ENCODE peak calls at places on chromosome 18, in six cellular contexts. P, U, N, E, H and Q are unnamed samples.

GRCh38 chr18:26415041-26415440 is 133.3 kb downstream of the KCTD1 start:
- ATAC-seq in P (no peak), U (no peak), N (no peak), E (no peak), H (no peak), Q (no peak)

GRCh38 chr18:24395049-24395780 is 2.4 kb downstream of the OSBPL1A start:
- ATAC-seq in P (no peak), U (no peak), N (no peak), E (no peak), H (no peak), Q (no peak)

GRCh38 chr18:41004320-41004719 is 950.7 kb upstream of the PIK3C3 start:
- ATAC-seq in P (no peak), U (no peak), N (no peak), E (no peak), H (no peak), Q (no peak)

GRCh38 chr18:64982414-64983096 is 768.3 kb upstream of the CDH7 start:
- ATAC-seq in P (no peak), U (no peak), N (no peak), E (peak), H (no peak), Q (no peak)

GRCh38 chr18:43129946-43130523 is 14.6 kb upstream of the RIT2 start:
- ATAC-seq in P (no peak), U (peak), N (no peak), E (peak), H (no peak), Q (no peak)

GRCh38 chr18:5975111-5975622 is 79.8 kb upstream of the TMEM200C start:
- ATAC-seq in P (no peak), U (no peak), N (no peak), E (no peak), H (peak), Q (no peak)

GRCh38 chr18:56825312-56825711 is 174.2 kb downstream of the WDR7 start:
- ATAC-seq in P (no peak), U (no peak), N (no peak), E (no peak), H (no peak), Q (no peak)

GRCh38 chr18:54116541-54117257 is 107.8 kb downstream of the MBD2 start:
- ATAC-seq in P (no peak), U (peak), N (no peak), E (no peak), H (no peak), Q (no peak)

GRCh38 chr18:41829648-41830516 is 125.2 kb upstream of the PIK3C3 start:
- ATAC-seq in P (no peak), U (no peak), N (no peak), E (no peak), H (no peak), Q (no peak)

GRCh38 chr18:79151191-79151590 is 82.0 kb downstream of the ATP9B start:
- ATAC-seq in P (no peak), U (no peak), N (no peak), E (no peak), H (no peak), Q (no peak)

GRCh38 chr18:25915907-25916306 is 174.5 kb downstream of the SS18 start:
- ATAC-seq in P (no peak), U (peak), N (peak), E (no peak), H (peak), Q (no peak)

GRCh38 chr18:24138281-24138883 is 480 bp upstream of the CABYR start:
- ATAC-seq in P (no peak), U (peak), N (no peak), E (peak), H (peak), Q (peak)

GRCh38 chr18:48828201-48828580 is 122.6 kb downstream of the SMAD7 start:
- ATAC-seq in P (no peak), U (no peak), N (no peak), E (no peak), H (no peak), Q (no peak)

GRCh38 chr18:76688724-76689472 is 133.5 kb upstream of the ZNF236 start:
- ATAC-seq in P (no peak), U (no peak), N (no peak), E (no peak), H (no peak), Q (no peak)

GRCh38 chr18:70371908-70372307 is 83.1 kb downstream of the SOCS6 start:
- ATAC-seq in P (no peak), U (no peak), N (no peak), E (no peak), H (no peak), Q (no peak)

GRCh38 chr18:55878224-55878623 is 290.2 kb upstream of the TCF4 start:
- ATAC-seq in P (no peak), U (no peak), N (no peak), E (peak), H (no peak), Q (no peak)

GRCh38 chr18:5601188-5601624 is 57.4 kb upstream of the EPB41L3 start:
- ATAC-seq in P (no peak), U (peak), N (no peak), E (no peak), H (no peak), Q (no peak)

GRCh38 chr18:79169958-79170555 is 100.9 kb downstream of the ATP9B start:
- ATAC-seq in P (no peak), U (peak), N (no peak), E (peak), H (no peak), Q (no peak)

GRCh38 chr18:22115573-22115972 is 53.8 kb upstream of the GATA6 start:
- ATAC-seq in P (no peak), U (peak), N (peak), E (no peak), H (no peak), Q (no peak)

GRCh38 chr18:13302611-13303267 is 84.2 kb downstream of the LDLRAD4 start:
- ATAC-seq in P (no peak), U (no peak), N (no peak), E (peak), H (no peak), Q (no peak)

GRCh38 chr18:28019425-28020108 is 157.4 kb downstream of the CDH2 start:
- ATAC-seq in P (no peak), U (no peak), N (no peak), E (no peak), H (no peak), Q (no peak)

GRCh38 chr18:48968412-48969215 is 17.8 kb upstream of the SMAD7 start:
- ATAC-seq in P (no peak), U (no peak), N (no peak), E (no peak), H (no peak), Q (no peak)

GRCh38 chr18:34866739-34867138 is 156.6 kb downstream of the DTNA start:
- ATAC-seq in P (no peak), U (no peak), N (peak), E (no peak), H (peak), Q (no peak)

GRCh38 chr18:49486617-49486958 is 446 bp downstream of the C18orf32 start:
- ATAC-seq in P (peak), U (peak), N (peak), E (peak), H (no peak), Q (peak)

GRCh38 chr18:22943847-22944246 is 10.7 kb downstream of the RBBP8 start:
- ATAC-seq in P (no peak), U (no peak), N (no peak), E (no peak), H (no peak), Q (no peak)

GRCh38 chr18:55287146-55287806 is 300.7 kb downstream of the TCF4 start:
- ATAC-seq in P (no peak), U (no peak), N (no peak), E (no peak), H (no peak), Q (no peak)

GRCh38 chr18:48713302-48713701 is 174.5 kb downstream of the CTIF start:
- ATAC-seq in P (no peak), U (no peak), N (no peak), E (peak), H (no peak), Q (peak)

GRCh38 chr18:59988098-59988706 is 88.4 kb downstream of the PMAIP1 start:
- ATAC-seq in P (no peak), U (no peak), N (peak), E (peak), H (peak), Q (no peak)

GRCh38 chr18:9792565-9793226 is 84.6 kb downstream of the RAB31 start:
- ATAC-seq in P (no peak), U (peak), N (peak), E (peak), H (peak), Q (no peak)

GRCh38 chr18:48078448-48078847 is 148.0 kb upstream of the SMAD2 start:
- ATAC-seq in P (no peak), U (no peak), N (no peak), E (no peak), H (no peak), Q (no peak)

GRCh38 chr18:7116001-7116831 is 1.4 kb downstream of the LAMA1 start:
- ATAC-seq in P (peak), U (peak), N (no peak), E (no peak), H (no peak), Q (no peak)

GRCh38 chr18:45266023-45266422 is 349.3 kb upstream of the SLC14A2 start:
- ATAC-seq in P (no peak), U (no peak), N (no peak), E (no peak), H (no peak), Q (no peak)

GRCh38 chr18:45270289-45270771 is 344.9 kb upstream of the SLC14A2 start:
- ATAC-seq in P (no peak), U (no peak), N (no peak), E (no peak), H (no peak), Q (no peak)

GRCh38 chr18:45268583-45268982 is 346.7 kb upstream of the SLC14A2 start:
- ATAC-seq in P (no peak), U (no peak), N (no peak), E (no peak), H (no peak), Q (no peak)

GRCh38 chr18:45267622-45268021 is 347.7 kb upstream of the SLC14A2 start:
- ATAC-seq in P (no peak), U (no peak), N (no peak), E (no peak), H (no peak), Q (peak)
- TF ChIP-seq EP300 in P (no peak), U (no peak), N (no peak), E (no peak), H (no peak), Q (no peak)

DNA sequence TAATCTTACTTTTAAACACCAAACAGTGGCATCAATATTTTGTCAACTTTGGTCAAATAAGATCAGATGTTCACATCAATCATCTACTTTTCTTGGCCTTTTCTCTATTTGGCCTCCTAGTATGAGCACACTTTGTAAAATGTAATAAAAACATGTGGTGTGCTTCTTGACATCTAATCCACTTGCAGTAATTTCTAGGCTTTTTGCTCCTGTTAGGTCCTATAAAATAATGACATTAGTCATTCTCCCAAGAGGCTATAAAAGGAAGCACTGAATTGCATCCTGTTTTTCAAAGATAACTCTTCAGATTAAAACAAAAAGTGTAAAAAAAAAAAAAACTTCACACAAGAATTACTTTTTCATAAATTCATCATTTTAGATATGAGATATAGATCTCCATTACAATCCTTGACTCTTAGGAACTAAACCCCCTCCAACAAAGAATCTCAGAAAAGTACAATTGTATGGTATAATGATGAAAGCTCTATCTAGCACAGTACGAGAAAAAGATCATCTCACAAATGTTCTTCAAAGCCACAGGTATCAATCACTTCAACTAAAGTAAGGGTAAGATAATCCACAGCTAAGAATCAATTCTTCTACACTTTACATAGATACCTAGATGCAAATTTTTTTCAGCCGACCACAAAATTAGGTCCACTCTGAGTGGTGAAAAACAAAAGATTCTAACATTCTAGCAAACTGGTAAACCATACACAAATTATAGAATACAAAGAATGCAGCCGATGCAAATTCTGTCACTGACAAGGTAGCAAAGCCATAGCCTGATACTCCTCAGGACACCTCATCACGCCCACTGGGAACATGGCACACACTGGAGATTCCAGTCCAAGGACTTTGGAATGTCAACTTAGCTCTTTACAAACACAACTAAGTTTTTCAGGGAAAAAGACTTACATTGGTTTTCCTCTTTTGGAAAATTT is 2.7 kb downstream of the BCL2 start:
- ATAC-seq in P (no peak), U (no peak), N (no peak), E (no peak), H (peak), Q (no peak)
- H3K4me3 ChIP-seq in P (no peak), U (no peak), N (no peak), E (peak), H (peak), Q (peak)

DNA sequence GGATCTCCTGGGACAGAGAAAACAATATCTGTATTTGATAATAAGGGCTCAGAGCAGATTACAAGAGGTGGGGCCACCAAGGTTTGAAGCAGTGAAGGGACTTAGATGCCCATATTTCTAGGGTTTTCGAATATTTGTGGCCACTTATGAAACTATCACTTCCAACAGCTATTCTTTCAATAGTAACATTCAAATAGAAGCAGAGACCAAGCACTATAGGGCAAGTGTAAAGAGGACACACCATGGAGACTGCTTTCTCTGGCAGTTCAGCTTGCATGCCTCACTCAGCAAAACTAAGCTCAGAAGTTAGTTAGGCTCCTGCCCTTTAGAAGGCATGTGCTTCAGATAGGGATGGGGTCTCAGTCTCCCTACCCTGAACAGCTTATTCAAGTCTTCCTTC is 10.3 kb downstream of the PSTPIP2 start:
- ATAC-seq in P (no peak), U (no peak), N (peak), E (no peak), H (peak), Q (no peak)
- H3K27ac ChIP-seq in P (no peak), U (no peak), N (peak), E (no peak), H (no peak), Q (no peak)

GRCh38 chr18:32152705-32153448 is 37.0 kb upstream of the MEP1B start:
- ATAC-seq in P (no peak), U (no peak), N (no peak), E (no peak), H (peak), Q (no peak)

GRCh38 chr18:32157580-32157979 is 32.3 kb upstream of the MEP1B start:
- ATAC-seq in P (no peak), U (peak), N (peak), E (no peak), H (peak), Q (no peak)

GRCh38 chr18:32156855-32157254 is 33.0 kb upstream of the MEP1B start:
- ATAC-seq in P (no peak), U (no peak), N (no peak), E (no peak), H (no peak), Q (no peak)

GRCh38 chr18:32160547-32160946 is 29.3 kb upstream of the MEP1B start:
- ATAC-seq in P (no peak), U (peak), N (no peak), E (no peak), H (no peak), Q (no peak)

DNA sequence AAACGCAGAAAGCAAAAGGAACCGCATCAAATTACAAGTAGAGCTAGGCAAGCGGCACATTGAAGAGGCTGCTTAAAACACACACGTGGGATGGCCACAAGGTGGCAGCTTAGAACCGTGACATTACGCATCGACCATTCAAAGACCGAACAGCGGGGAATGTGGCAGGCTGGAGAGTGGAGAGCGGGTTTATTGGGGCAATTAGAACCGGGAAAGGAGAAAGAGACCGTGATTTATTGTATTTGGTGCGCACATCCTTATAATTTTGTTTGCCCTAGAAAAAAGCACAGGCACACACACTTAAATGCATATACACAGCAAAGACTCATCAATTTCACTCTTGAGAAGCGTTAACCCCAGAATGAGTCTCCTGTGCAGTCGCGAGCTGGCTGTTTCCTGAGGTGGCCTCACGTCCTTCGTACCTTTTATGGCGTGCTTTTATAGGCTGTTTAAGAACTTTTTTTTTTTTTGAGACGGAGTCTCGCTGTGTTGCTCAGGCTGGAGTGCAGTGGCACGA is 31.7 kb upstream of the MEP1B start:
- ATAC-seq in P (peak), U (peak), N (peak), E (peak), H (peak), Q (peak)
- TF ChIP-seq EP300 in P (no peak), U (no peak), N (no peak), E (no peak), H (no peak), Q (no peak)

GRCh38 chr18:36038102-36038663 is 29.2 kb downstream of the RPRD1A start:
- ATAC-seq in P (no peak), U (no peak), N (no peak), E (no peak), H (no peak), Q (no peak)
- H3K4me3 ChIP-seq in P (no peak), U (no peak), N (no peak), E (no peak), H (no peak), Q (no peak)

GRCh38 chr18:44856157-44856556 is 175.5 kb downstream of the SETBP1 start:
- ATAC-seq in P (no peak), U (no peak), N (no peak), E (no peak), H (no peak), Q (no peak)
- H3K27ac ChIP-seq in P (no peak), U (no peak), N (no peak), E (no peak), H (no peak), Q (no peak)

GRCh38 chr18:45081579-45082181 is 401.0 kb downstream of the SETBP1 start:
- ATAC-seq in P (no peak), U (no peak), N (no peak), E (no peak), H (no peak), Q (no peak)
- TF ChIP-seq EP300 in P (no peak), U (no peak), N (no peak), E (no peak), H (no peak), Q (no peak)

GRCh38 chr18:50647237-50647636 is 87.3 kb downstream of the MAPK4 start:
- ATAC-seq in P (no peak), U (no peak), N (no peak), E (no peak), H (no peak), Q (no peak)

GRCh38 chr18:50647792-50648191 is 87.9 kb downstream of the MAPK4 start:
- ATAC-seq in P (no peak), U (no peak), N (no peak), E (no peak), H (no peak), Q (no peak)

GRCh38 chr18:50653402-50654093 is 93.7 kb downstream of the MAPK4 start:
- ATAC-seq in P (no peak), U (no peak), N (no peak), E (no peak), H (no peak), Q (no peak)

GRCh38 chr18:50651334-50651733 is 91.4 kb downstream of the MAPK4 start:
- ATAC-seq in P (no peak), U (no peak), N (no peak), E (no peak), H (no peak), Q (no peak)

DNA sequence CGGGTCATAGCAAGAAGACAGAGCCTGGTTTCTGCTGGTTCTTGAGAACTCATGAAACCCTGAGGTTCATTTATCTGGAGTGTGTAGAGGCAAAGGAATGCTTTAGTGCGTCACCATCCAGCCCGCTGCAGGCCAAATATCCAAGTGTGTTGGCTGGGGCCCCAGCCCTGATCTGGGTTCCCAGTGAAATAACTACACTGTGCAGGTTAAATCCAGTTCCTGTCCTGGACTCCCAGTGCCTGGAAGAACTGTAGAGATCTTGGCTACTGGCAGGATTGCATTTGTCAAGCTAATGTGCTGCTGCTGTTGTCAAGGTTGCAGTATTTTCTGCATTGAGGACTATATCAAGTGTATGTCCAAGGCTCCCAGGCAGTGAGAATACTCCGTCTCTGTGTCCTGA is 89.9 kb downstream of the MAPK4 start:
- ATAC-seq in P (no peak), U (no peak), N (no peak), E (peak), H (no peak), Q (peak)
- H3K4me3 ChIP-seq in P (no peak), U (no peak), N (no peak), E (no peak), H (no peak), Q (no peak)

GRCh38 chr18:61738488-61738887 is 154.3 kb downstream of the RNF152 start:
- ATAC-seq in P (no peak), U (no peak), N (no peak), E (peak), H (no peak), Q (no peak)
- H3K27ac ChIP-seq in P (no peak), U (no peak), N (no peak), E (peak), H (no peak), Q (no peak)